ENCODE peak calls at places on chromosome 1, in ten cellular contexts. One of them, this sample, is unnamed. For H3K27me3, the result is how much of the 10 kb centered on the place peaks cover.

GRCh38 chr1:204314209-204314892 is 45.4 kb downstream of the PLEKHA6 start:
- DNase-seq in ascending aorta: no peak
- DNase-seq in NT2/D1: no peak
- DNase-seq in tibial artery: no peak
- DNase-seq in GM23248: no peak
- DNase-seq in IMR-90: no peak
- DNase-seq in lower lobe of right lung: no peak
- DNase-seq in HL-60: no peak
- DNase-seq in colonic mucosa: no peak
- DNase-seq in ovary: no peak
- DNase-seq in this sample: no peak

GRCh38 chr1:38888423-38889333 is 7.3 kb upstream of the GJA9 start:
- DNase-seq in ascending aorta: no peak
- DNase-seq in IMR-90: no peak
- DNase-seq in lower lobe of right lung: no peak
- DNase-seq in HL-60: no peak
- DNase-seq in ovary: no peak
- DNase-seq in colonic mucosa: no peak
- DNase-seq in tibial artery: no peak
- DNase-seq in NT2/D1: no peak
- DNase-seq in GM23248: no peak
- DNase-seq in this sample: no peak

GRCh38 chr1:202349263-202349928 is 897 bp downstream of the PPP1R12B start:
- DNase-seq in ascending aorta: no peak
- DNase-seq in lower lobe of right lung: no peak
- DNase-seq in tibial artery: peak
- DNase-seq in HL-60: peak
- DNase-seq in NT2/D1: no peak
- DNase-seq in IMR-90: peak
- DNase-seq in colonic mucosa: no peak
- DNase-seq in GM23248: peak
- DNase-seq in ovary: no peak
- DNase-seq in this sample: no peak

GRCh38 chr1:231694081-231694443 is 67.5 kb downstream of the DISC1 start:
- DNase-seq in GM23248: no peak
- DNase-seq in ascending aorta: no peak
- DNase-seq in HL-60: no peak
- DNase-seq in IMR-90: no peak
- DNase-seq in lower lobe of right lung: no peak
- DNase-seq in tibial artery: no peak
- DNase-seq in ovary: peak
- DNase-seq in colonic mucosa: no peak
- DNase-seq in NT2/D1: no peak
- DNase-seq in this sample: no peak

GRCh38 chr1:72649974-72650373 is 367.6 kb upstream of the NEGR1 start:
- DNase-seq in IMR-90: peak
- DNase-seq in tibial artery: no peak
- DNase-seq in colonic mucosa: no peak
- DNase-seq in ovary: no peak
- DNase-seq in HL-60: no peak
- DNase-seq in ascending aorta: no peak
- DNase-seq in lower lobe of right lung: no peak
- DNase-seq in NT2/D1: no peak
- DNase-seq in GM23248: peak
- DNase-seq in this sample: peak

GRCh38 chr1:182962554-182963115 is 9.7 kb upstream of the SHCBP1L start:
- DNase-seq in HL-60: peak
- DNase-seq in ovary: peak
- DNase-seq in GM23248: peak
- DNase-seq in IMR-90: peak
- DNase-seq in NT2/D1: peak
- DNase-seq in tibial artery: peak
- DNase-seq in colonic mucosa: peak
- DNase-seq in lower lobe of right lung: peak
- DNase-seq in ascending aorta: no peak
- DNase-seq in this sample: peak

GRCh38 chr1:67479146-67479891 is 49.1 kb upstream of the SERBP1 start:
- DNase-seq in HL-60: no peak
- DNase-seq in IMR-90: no peak
- DNase-seq in colonic mucosa: no peak
- DNase-seq in tibial artery: peak
- DNase-seq in lower lobe of right lung: no peak
- DNase-seq in ovary: no peak
- DNase-seq in GM23248: peak
- DNase-seq in ascending aorta: peak
- DNase-seq in NT2/D1: no peak
- DNase-seq in this sample: no peak

GRCh38 chr1:10803971-10804820 is 7.8 kb upstream of the CASZ1 start:
- DNase-seq in IMR-90: no peak
- DNase-seq in NT2/D1: no peak
- DNase-seq in ascending aorta: no peak
- DNase-seq in colonic mucosa: peak
- DNase-seq in ovary: no peak
- DNase-seq in lower lobe of right lung: peak
- DNase-seq in HL-60: no peak
- DNase-seq in GM23248: no peak
- DNase-seq in tibial artery: no peak
- DNase-seq in this sample: no peak

GRCh38 chr1:165837838-165838364 is 10.5 kb downstream of the UCK2 start:
- DNase-seq in IMR-90: peak
- DNase-seq in tibial artery: no peak
- DNase-seq in NT2/D1: no peak
- DNase-seq in colonic mucosa: no peak
- DNase-seq in lower lobe of right lung: no peak
- DNase-seq in GM23248: no peak
- DNase-seq in ovary: no peak
- DNase-seq in ascending aorta: no peak
- DNase-seq in HL-60: no peak
- DNase-seq in this sample: no peak

GRCh38 chr1:92167151-92167550 is 50.6 kb upstream of the C1orf146 start:
- DNase-seq in ascending aorta: no peak
- DNase-seq in lower lobe of right lung: no peak
- DNase-seq in HL-60: no peak
- DNase-seq in colonic mucosa: no peak
- DNase-seq in NT2/D1: no peak
- DNase-seq in GM23248: no peak
- DNase-seq in tibial artery: no peak
- DNase-seq in ovary: no peak
- DNase-seq in IMR-90: no peak
- DNase-seq in this sample: no peak

GRCh38 chr1:6496890-6497214 is 5.4 kb upstream of the PLEKHG5 start:
- DNase-seq in HL-60: no peak
- DNase-seq in tibial artery: no peak
- DNase-seq in ovary: no peak
- DNase-seq in colonic mucosa: no peak
- DNase-seq in NT2/D1: no peak
- DNase-seq in GM23248: no peak
- DNase-seq in ascending aorta: no peak
- DNase-seq in IMR-90: no peak
- DNase-seq in lower lobe of right lung: no peak
- DNase-seq in this sample: no peak

GRCh38 chr1:6495540-6496359 is 4.3 kb upstream of the PLEKHG5 start:
- DNase-seq in ovary: peak
- DNase-seq in tibial artery: no peak
- DNase-seq in GM23248: no peak
- DNase-seq in lower lobe of right lung: no peak
- DNase-seq in NT2/D1: no peak
- DNase-seq in HL-60: no peak
- DNase-seq in colonic mucosa: no peak
- DNase-seq in ascending aorta: no peak
- DNase-seq in IMR-90: no peak
- DNase-seq in this sample: no peak

GRCh38 chr1:6495041-6495441 is 3.6 kb upstream of the PLEKHG5 start:
- DNase-seq in NT2/D1: no peak
- DNase-seq in tibial artery: no peak
- DNase-seq in IMR-90: no peak
- DNase-seq in ovary: peak
- DNase-seq in GM23248: no peak
- DNase-seq in lower lobe of right lung: no peak
- DNase-seq in ascending aorta: no peak
- DNase-seq in colonic mucosa: no peak
- DNase-seq in HL-60: no peak
- DNase-seq in this sample: no peak

GRCh38 chr1:6497215-6497866 is 5.9 kb upstream of the PLEKHG5 start:
- DNase-seq in GM23248: peak
- DNase-seq in ascending aorta: no peak
- DNase-seq in IMR-90: no peak
- DNase-seq in tibial artery: no peak
- DNase-seq in NT2/D1: no peak
- DNase-seq in lower lobe of right lung: no peak
- DNase-seq in ovary: peak
- DNase-seq in HL-60: no peak
- DNase-seq in colonic mucosa: no peak
- DNase-seq in this sample: no peak

DNA sequence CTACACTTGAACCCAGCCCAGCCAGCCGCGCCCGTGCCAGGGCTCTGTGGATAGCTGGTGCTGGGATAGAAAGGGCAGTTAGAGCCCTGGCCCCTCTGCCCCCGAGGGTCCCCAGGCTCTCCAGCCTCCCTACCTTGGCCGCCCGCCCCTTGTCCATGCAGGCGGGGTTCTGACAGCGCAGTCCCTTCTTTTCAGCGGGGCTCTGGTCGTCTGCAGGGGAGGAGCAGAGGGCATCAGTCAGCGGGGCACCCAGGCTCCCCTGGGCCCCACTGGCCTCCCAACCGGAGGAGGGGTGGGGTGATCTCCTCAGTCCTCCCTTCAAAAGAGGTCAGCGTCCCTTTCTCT is 4.9 kb upstream of the PLEKHG5 start:
- DNase-seq in HL-60: no peak
- DNase-seq in ascending aorta: no peak
- DNase-seq in GM23248: peak
- DNase-seq in NT2/D1: no peak
- DNase-seq in ovary: peak
- DNase-seq in colonic mucosa: no peak
- DNase-seq in lower lobe of right lung: no peak
- DNase-seq in tibial artery: no peak
- DNase-seq in IMR-90: no peak
- DNase-seq in this sample: no peak
- H3K4me3 ChIP-seq in HL-60: no peak
- H3K4me3 ChIP-seq in ascending aorta: peak
- H3K4me3 ChIP-seq in GM23248: peak
- H3K4me3 ChIP-seq in NT2/D1: peak
- H3K4me3 ChIP-seq in ovary: no peak
- H3K4me3 ChIP-seq in colonic mucosa: no peak
- H3K4me3 ChIP-seq in lower lobe of right lung: peak
- H3K4me3 ChIP-seq in tibial artery: peak
- H3K4me3 ChIP-seq in IMR-90: peak
- H3K4me3 ChIP-seq in this sample: peak

DNA sequence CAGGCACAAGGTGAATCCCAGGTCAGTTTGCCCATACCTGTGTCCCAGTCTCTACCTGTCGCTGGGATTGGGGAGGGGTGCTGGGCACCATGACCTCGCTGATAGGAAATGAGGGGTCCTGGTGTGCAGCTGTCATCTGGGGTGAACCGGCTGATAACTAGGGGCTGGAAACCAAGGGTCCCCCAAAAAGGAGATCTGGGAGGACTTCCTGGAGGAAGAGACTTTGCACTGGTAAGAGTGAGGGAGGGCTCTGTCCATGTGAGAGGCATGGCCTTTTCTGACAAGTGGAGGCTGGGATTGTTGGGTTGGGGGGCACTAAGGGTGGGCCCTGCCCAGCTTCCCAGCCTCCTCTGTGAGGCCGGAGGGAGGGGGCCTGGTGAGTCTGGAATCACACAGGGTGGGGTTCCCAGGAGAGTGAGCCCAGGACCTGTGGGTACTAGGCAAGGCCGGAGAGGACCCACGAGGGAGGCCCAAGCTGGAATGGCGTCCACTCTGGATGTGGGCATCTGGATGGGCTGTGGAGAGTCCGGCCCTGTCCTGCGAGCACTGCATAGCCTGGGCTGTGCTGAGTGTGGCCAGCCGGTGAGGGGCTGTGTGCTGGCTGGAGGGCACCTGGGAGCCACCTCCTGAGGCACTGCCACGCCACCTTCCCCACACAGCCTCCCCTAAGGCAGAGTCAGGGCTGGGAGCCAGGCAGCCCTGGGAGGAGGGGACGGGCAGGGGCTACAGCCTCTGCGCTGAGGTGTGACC is 4.9 kb upstream of the PEX10 start:
- DNase-seq in lower lobe of right lung: no peak
- DNase-seq in IMR-90: no peak
- DNase-seq in HL-60: no peak
- DNase-seq in tibial artery: no peak
- DNase-seq in colonic mucosa: no peak
- DNase-seq in NT2/D1: no peak
- DNase-seq in ovary: no peak
- DNase-seq in ascending aorta: no peak
- DNase-seq in GM23248: no peak
- DNase-seq in this sample: no peak
- H3K27me3 ChIP-seq in lower lobe of right lung: half or more
- H3K27me3 ChIP-seq in IMR-90: under half
- H3K27me3 ChIP-seq in HL-60: under half
- H3K27me3 ChIP-seq in tibial artery: under half
- H3K27me3 ChIP-seq in colonic mucosa: under half
- H3K27me3 ChIP-seq in NT2/D1: under half
- H3K27me3 ChIP-seq in ovary: under half
- H3K27me3 ChIP-seq in ascending aorta: under half
- H3K27me3 ChIP-seq in GM23248: under half
- H3K27me3 ChIP-seq in this sample: under half

DNA sequence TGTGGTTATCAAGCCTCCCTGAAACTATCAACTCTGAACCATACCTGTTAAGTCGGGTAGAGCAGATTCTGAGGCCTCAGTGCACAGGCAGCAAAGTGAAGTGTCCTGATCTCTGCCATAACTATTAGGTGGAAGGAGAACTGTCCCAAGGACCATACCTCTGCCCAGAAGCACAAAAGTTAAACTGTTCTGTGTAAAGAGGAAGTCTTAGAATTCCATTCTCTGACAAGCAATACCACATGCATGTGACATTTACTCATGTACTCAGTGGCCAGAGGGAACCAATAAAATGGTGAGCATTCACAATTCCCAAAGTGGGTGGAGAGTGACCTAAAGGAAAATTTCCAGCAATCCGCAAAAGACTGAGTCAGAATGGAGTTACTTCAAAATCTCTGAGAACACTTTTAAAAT is 61.0 kb downstream of the TOR3A start:
- DNase-seq in colonic mucosa: no peak
- DNase-seq in ovary: no peak
- DNase-seq in IMR-90: peak
- DNase-seq in GM23248: peak
- DNase-seq in HL-60: no peak
- DNase-seq in ascending aorta: no peak
- DNase-seq in lower lobe of right lung: no peak
- DNase-seq in NT2/D1: no peak
- DNase-seq in tibial artery: no peak
- DNase-seq in this sample: peak
- H3K4me3 ChIP-seq in colonic mucosa: peak
- H3K4me3 ChIP-seq in ovary: no peak
- H3K4me3 ChIP-seq in IMR-90: peak
- H3K4me3 ChIP-seq in GM23248: peak
- H3K4me3 ChIP-seq in HL-60: no peak
- H3K4me3 ChIP-seq in ascending aorta: peak
- H3K4me3 ChIP-seq in lower lobe of right lung: peak
- H3K4me3 ChIP-seq in NT2/D1: no peak
- H3K4me3 ChIP-seq in tibial artery: peak
- H3K4me3 ChIP-seq in this sample: peak

GRCh38 chr1:54757833-54758232 is 6.5 kb downstream of the PARS2 start:
- DNase-seq in ascending aorta: no peak
- DNase-seq in colonic mucosa: no peak
- DNase-seq in GM23248: no peak
- DNase-seq in lower lobe of right lung: no peak
- DNase-seq in ovary: no peak
- DNase-seq in HL-60: no peak
- DNase-seq in IMR-90: no peak
- DNase-seq in NT2/D1: no peak
- DNase-seq in tibial artery: no peak
- DNase-seq in this sample: no peak
- H3K27me3 ChIP-seq in ascending aorta: under half
- H3K27me3 ChIP-seq in colonic mucosa: under half
- H3K27me3 ChIP-seq in GM23248: under half
- H3K27me3 ChIP-seq in lower lobe of right lung: under half
- H3K27me3 ChIP-seq in ovary: under half
- H3K27me3 ChIP-seq in HL-60: under half
- H3K27me3 ChIP-seq in IMR-90: under half
- H3K27me3 ChIP-seq in NT2/D1: under half
- H3K27me3 ChIP-seq in tibial artery: under half
- H3K27me3 ChIP-seq in this sample: under half